ENCODE peak calls at places on chromosomes 13 and 19, in ten cellular contexts. One of them, this sample, is unnamed.

GRCh38 chr13:42114278-42114677 is 65.8 kb downstream of the DGKH start:
- DNase-seq in B cell: no peak
- DNase-seq in iris pigment epithelial cell: no peak
- DNase-seq in left lung: no peak
- DNase-seq in smooth muscle cell of the brain vasculature: no peak
- DNase-seq in stimulated activated CD4-positive, alpha-beta T cell treated with anti-CD3 and anti-CD28 coated beads, Interleukin-2, amount 100 ng/mL, for 24 hours: no peak
- DNase-seq in CD8-positive, alpha-beta T cell: no peak
- DNase-seq in HFFc6: no peak
- DNase-seq in stomach: no peak
- DNase-seq in GM13976: no peak
- DNase-seq in this sample: no peak

GRCh38 chr13:61149333-61149730 is 266.3 kb downstream of the PCDH20 start:
- DNase-seq in left lung: no peak
- DNase-seq in smooth muscle cell of the brain vasculature: no peak
- DNase-seq in stomach: no peak
- DNase-seq in GM13976: no peak
- DNase-seq in HFFc6: no peak
- DNase-seq in CD8-positive, alpha-beta T cell: no peak
- DNase-seq in stimulated activated CD4-positive, alpha-beta T cell treated with anti-CD3 and anti-CD28 coated beads, Interleukin-2, amount 100 ng/mL, for 24 hours: no peak
- DNase-seq in iris pigment epithelial cell: no peak
- DNase-seq in B cell: no peak
- DNase-seq in this sample: no peak

GRCh38 chr13:44451109-44451508 is 77.5 kb downstream of the SERP2 start:
- DNase-seq in GM13976: no peak
- DNase-seq in HFFc6: no peak
- DNase-seq in B cell: no peak
- DNase-seq in stomach: no peak
- DNase-seq in smooth muscle cell of the brain vasculature: no peak
- DNase-seq in CD8-positive, alpha-beta T cell: no peak
- DNase-seq in iris pigment epithelial cell: no peak
- DNase-seq in stimulated activated CD4-positive, alpha-beta T cell treated with anti-CD3 and anti-CD28 coated beads, Interleukin-2, amount 100 ng/mL, for 24 hours: no peak
- DNase-seq in left lung: no peak
- DNase-seq in this sample: no peak

GRCh38 chr13:79779761-79780160 is 298.8 kb downstream of the NDFIP2 start:
- DNase-seq in HFFc6: peak; percentile 32
- DNase-seq in smooth muscle cell of the brain vasculature: no peak
- DNase-seq in left lung: peak; percentile 42
- DNase-seq in iris pigment epithelial cell: peak; percentile 65
- DNase-seq in GM13976: no peak
- DNase-seq in stomach: no peak
- DNase-seq in B cell: no peak
- DNase-seq in stimulated activated CD4-positive, alpha-beta T cell treated with anti-CD3 and anti-CD28 coated beads, Interleukin-2, amount 100 ng/mL, for 24 hours: no peak
- DNase-seq in CD8-positive, alpha-beta T cell: no peak
- DNase-seq in this sample: no peak

GRCh38 chr13:51822106-51822840 is 18.3 kb upstream of the DHRS12 start:
- DNase-seq in stomach: no peak
- DNase-seq in iris pigment epithelial cell: no peak
- DNase-seq in CD8-positive, alpha-beta T cell: peak; percentile 39
- DNase-seq in smooth muscle cell of the brain vasculature: no peak
- DNase-seq in HFFc6: no peak
- DNase-seq in GM13976: no peak
- DNase-seq in stimulated activated CD4-positive, alpha-beta T cell treated with anti-CD3 and anti-CD28 coated beads, Interleukin-2, amount 100 ng/mL, for 24 hours: no peak
- DNase-seq in B cell: no peak
- DNase-seq in left lung: no peak
- DNase-seq in this sample: no peak

GRCh38 chr19:3324405-3324856 is 42.0 kb upstream of the NFIC start:
- DNase-seq in smooth muscle cell of the brain vasculature: no peak
- DNase-seq in HFFc6: no peak
- DNase-seq in CD8-positive, alpha-beta T cell: peak; percentile 68
- DNase-seq in stimulated activated CD4-positive, alpha-beta T cell treated with anti-CD3 and anti-CD28 coated beads, Interleukin-2, amount 100 ng/mL, for 24 hours: peak; percentile 88
- DNase-seq in iris pigment epithelial cell: no peak
- DNase-seq in left lung: peak; percentile 65
- DNase-seq in stomach: peak; percentile 77
- DNase-seq in GM13976: peak; percentile 77
- DNase-seq in B cell: peak; percentile 65
- DNase-seq in this sample: peak; percentile 53

GRCh38 chr19:51311388-51312257 is at the start of gene IGLON5:
- DNase-seq in iris pigment epithelial cell: no peak
- DNase-seq in GM13976: peak; percentile 39
- DNase-seq in CD8-positive, alpha-beta T cell: no peak
- DNase-seq in left lung: no peak
- DNase-seq in stomach: no peak
- DNase-seq in B cell: peak; percentile 52
- DNase-seq in stimulated activated CD4-positive, alpha-beta T cell treated with anti-CD3 and anti-CD28 coated beads, Interleukin-2, amount 100 ng/mL, for 24 hours: no peak
- DNase-seq in HFFc6: no peak
- DNase-seq in smooth muscle cell of the brain vasculature: no peak
- DNase-seq in this sample: no peak

GRCh38 chr19:29482855-29483640 is 42.7 kb upstream of the VSTM2B start:
- DNase-seq in stimulated activated CD4-positive, alpha-beta T cell treated with anti-CD3 and anti-CD28 coated beads, Interleukin-2, amount 100 ng/mL, for 24 hours: no peak
- DNase-seq in B cell: no peak
- DNase-seq in HFFc6: no peak
- DNase-seq in GM13976: no peak
- DNase-seq in smooth muscle cell of the brain vasculature: no peak
- DNase-seq in iris pigment epithelial cell: no peak
- DNase-seq in CD8-positive, alpha-beta T cell: no peak
- DNase-seq in left lung: no peak
- DNase-seq in stomach: no peak
- DNase-seq in this sample: no peak

GRCh38 chr19:14761607-14762006 is 16.8 kb downstream of the ADGRE2 start:
- DNase-seq in stomach: no peak
- DNase-seq in B cell: no peak
- DNase-seq in stimulated activated CD4-positive, alpha-beta T cell treated with anti-CD3 and anti-CD28 coated beads, Interleukin-2, amount 100 ng/mL, for 24 hours: no peak
- DNase-seq in CD8-positive, alpha-beta T cell: no peak
- DNase-seq in GM13976: no peak
- DNase-seq in HFFc6: no peak
- DNase-seq in smooth muscle cell of the brain vasculature: no peak
- DNase-seq in iris pigment epithelial cell: no peak
- DNase-seq in left lung: no peak
- DNase-seq in this sample: no peak

GRCh38 chr19:17846146-17846545 is 1.6 kb downstream of the JAK3 start:
- DNase-seq in B cell: no peak
- DNase-seq in smooth muscle cell of the brain vasculature: no peak
- DNase-seq in left lung: no peak
- DNase-seq in iris pigment epithelial cell: no peak
- DNase-seq in stomach: no peak
- DNase-seq in GM13976: no peak
- DNase-seq in stimulated activated CD4-positive, alpha-beta T cell treated with anti-CD3 and anti-CD28 coated beads, Interleukin-2, amount 100 ng/mL, for 24 hours: no peak
- DNase-seq in HFFc6: no peak
- DNase-seq in CD8-positive, alpha-beta T cell: peak; percentile 53
- DNase-seq in this sample: no peak

GRCh38 chr13:73833331-73834070 is 300.7 kb downstream of the KLF12 start:
- DNase-seq in HFFc6: no peak
- DNase-seq in GM13976: no peak
- DNase-seq in B cell: no peak
- DNase-seq in iris pigment epithelial cell: no peak
- DNase-seq in smooth muscle cell of the brain vasculature: no peak
- DNase-seq in left lung: no peak
- DNase-seq in CD8-positive, alpha-beta T cell: no peak
- DNase-seq in stimulated activated CD4-positive, alpha-beta T cell treated with anti-CD3 and anti-CD28 coated beads, Interleukin-2, amount 100 ng/mL, for 24 hours: no peak
- DNase-seq in stomach: no peak
- DNase-seq in this sample: no peak